ENCODE peak calls at places on chromosomes 4 and X, in seven cellular contexts. V is transverse colon, G is spleen, Z is SK-N-SH, W is esophagus muscularis mucosa, B is breast epithelium, S is H1. I is an unnamed sample.

GRCh38 chrX:48794993-48795501 is 6.8 kb upstream of the HDAC6 start:
- DNase-seq in V (no peak), G (no peak), Z (no peak), W (no peak), B (no peak), S (no peak), I (no peak)

GRCh38 chrX:130118941-130119640 is 8.8 kb upstream of the ELF4 start:
- DNase-seq in V (no peak), G (no peak), Z (no peak), W (no peak), B (no peak), S (no peak), I (no peak)

GRCh38 chrX:53048169-53049126 is at the start of gene GPR173:
- DNase-seq in V (peak), G (no peak), Z (peak), W (no peak), B (no peak), S (no peak), I (no peak)

GRCh38 chrX:97882306-97882705 is 998.6 kb downstream of the RPA4 start:
- DNase-seq in V (no peak), G (no peak), Z (no peak), W (no peak), B (no peak), S (no peak), I (no peak)

GRCh38 chr4:148831945-148832344 is 389.7 kb upstream of the NR3C2 start:
- DNase-seq in V (no peak), G (no peak), Z (no peak), W (no peak), B (no peak), S (no peak), I (no peak)

GRCh38 chrX:45954026-45954425 is 591.2 kb downstream of the ZNF674 start:
- DNase-seq in V (no peak), G (no peak), Z (no peak), W (no peak), B (no peak), S (no peak), I (no peak)

GRCh38 chr4:128908735-128909134 is 99.2 kb downstream of the JADE1 start:
- DNase-seq in V (no peak), G (no peak), Z (no peak), W (no peak), B (no peak), S (no peak), I (no peak)

GRCh38 chr4:150115851-150116250 is 37.6 kb downstream of the DCLK2 start:
- DNase-seq in V (no peak), G (no peak), Z (no peak), W (no peak), B (no peak), S (no peak), I (no peak)

GRCh38 chr4:22091906-22092305 is 143.3 kb upstream of the KCNIP4 start:
- DNase-seq in V (no peak), G (no peak), Z (no peak), W (no peak), B (no peak), S (no peak), I (no peak)
- TF ChIP-seq POLR2AphosphoS5 in V (no peak), G (no peak), Z (no peak), W (no peak), B (no peak), S (no peak), I (no peak)

GRCh38 chrX:9466115-9466495 is 1.2 kb downstream of the TBL1X start:
- DNase-seq in V (peak), G (peak), Z (peak), W (no peak), B (no peak), S (no peak), I (no peak)

GRCh38 chrX:9467181-9467580 is 2.3 kb downstream of the TBL1X start:
- DNase-seq in V (no peak), G (no peak), Z (no peak), W (no peak), B (no peak), S (no peak), I (no peak)

GRCh38 chrX:9466711-9467110 is 1.9 kb downstream of the TBL1X start:
- DNase-seq in V (no peak), G (no peak), Z (no peak), W (no peak), B (no peak), S (no peak), I (no peak)

GRCh38 chrX:9465380-9466114 is 689 bp downstream of the TBL1X start:
- DNase-seq in V (peak), G (peak), Z (peak), W (no peak), B (no peak), S (no peak), I (no peak)

GRCh38 chrX:9464435-9465371 is at the start of gene TBL1X:
- DNase-seq in V (peak), G (peak), Z (peak), W (no peak), B (no peak), S (no peak), I (no peak)
- TF ChIP-seq POLR2AphosphoS5 in V (no peak), G (peak), Z (no peak), W (peak), B (no peak), S (no peak), I (no peak)

GRCh38 chrX:38930474-38930873 is 129.2 kb downstream of the MID1IP1 start:
- DNase-seq in V (no peak), G (no peak), Z (no peak), W (no peak), B (no peak), S (no peak), I (no peak)

GRCh38 chrX:38927592-38927991 is 126.3 kb downstream of the MID1IP1 start:
- DNase-seq in V (no peak), G (no peak), Z (no peak), W (no peak), B (no peak), S (no peak), I (no peak)

GRCh38 chrX:38935561-38935960 is 134.3 kb downstream of the MID1IP1 start:
- DNase-seq in V (no peak), G (no peak), Z (no peak), W (no peak), B (no peak), S (no peak), I (no peak)

GRCh38 chrX:38929966-38930421 is 128.7 kb downstream of the MID1IP1 start:
- DNase-seq in V (no peak), G (no peak), Z (no peak), W (no peak), B (no peak), S (no peak), I (no peak)
- TF ChIP-seq POLR2AphosphoS5 in V (peak), G (no peak), Z (no peak), W (peak), B (no peak), S (no peak), I (no peak)

DNA sequence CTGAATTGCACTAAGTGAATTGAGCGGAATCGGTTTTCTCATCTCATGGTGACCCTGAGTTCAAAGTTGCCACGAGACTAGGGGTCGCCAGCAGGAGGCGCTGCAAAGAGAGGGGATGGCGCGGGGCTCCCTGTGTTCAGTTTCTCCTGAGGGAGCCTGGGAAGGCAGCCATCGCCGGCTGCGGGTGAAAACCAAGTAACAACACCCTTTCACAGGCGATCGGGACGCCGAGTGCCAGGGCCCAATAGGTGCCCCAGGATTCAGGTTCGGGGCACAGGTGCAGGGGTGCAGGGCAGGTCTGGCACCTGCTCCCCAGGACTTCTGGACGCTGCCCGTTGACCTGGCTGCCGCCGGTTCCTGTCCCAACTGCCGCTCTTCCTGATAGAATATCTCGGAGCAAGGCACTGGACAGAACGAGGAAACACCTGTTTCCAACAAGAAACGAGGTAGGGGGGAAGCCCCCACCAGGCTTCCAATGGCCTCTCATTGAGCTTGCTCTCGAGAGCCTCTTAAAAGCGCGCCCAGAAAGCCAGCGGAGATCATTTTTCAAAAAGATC is 1.1 kb upstream of the FGF16 start:
- DNase-seq in V (peak), G (no peak), Z (no peak), W (no peak), B (no peak), S (no peak), I (no peak)
- TF ChIP-seq POLR2AphosphoS5 in V (no peak), G (no peak), Z (no peak), W (no peak), B (no peak), S (no peak), I (no peak)

DNA sequence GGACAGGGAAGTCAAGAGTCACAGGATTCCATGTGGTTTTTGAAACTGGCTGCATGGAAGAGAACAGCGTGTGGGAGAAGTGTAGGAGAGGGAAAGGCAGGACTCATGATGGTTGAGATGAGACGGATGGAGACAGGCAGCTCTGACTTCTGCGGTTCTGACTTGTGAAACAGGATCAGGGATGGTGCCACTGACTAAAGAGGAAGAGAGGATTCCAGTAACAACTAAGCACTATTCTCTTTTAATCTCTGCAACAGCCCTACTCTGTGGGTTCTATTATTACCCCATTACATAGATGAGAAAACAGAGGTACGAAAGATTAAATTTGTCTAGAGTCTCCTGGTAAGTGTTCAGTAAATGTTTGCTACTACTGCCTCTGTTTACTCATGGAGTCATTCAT is 156.3 kb downstream of the CBR4 start:
- DNase-seq in V (no peak), G (no peak), Z (no peak), W (no peak), B (no peak), S (no peak), I (no peak)
- TF ChIP-seq POLR2AphosphoS5 in V (no peak), G (no peak), Z (no peak), W (no peak), B (no peak), S (no peak), I (no peak)

GRCh38 chr4:173801876-173802713 is 272.1 kb upstream of the HAND2 start:
- DNase-seq in V (no peak), G (no peak), Z (no peak), W (no peak), B (no peak), S (no peak), I (no peak)

GRCh38 chr4:173802714-173803022 is 272.6 kb upstream of the HAND2 start:
- DNase-seq in V (no peak), G (no peak), Z (no peak), W (no peak), B (no peak), S (no peak), I (no peak)

GRCh38 chr4:173807347-173807746 is 277.3 kb upstream of the HAND2 start:
- DNase-seq in V (peak), G (no peak), Z (no peak), W (no peak), B (no peak), S (no peak), I (no peak)

GRCh38 chr4:173801361-173801760 is 271.3 kb upstream of the HAND2 start:
- DNase-seq in V (no peak), G (no peak), Z (no peak), W (no peak), B (no peak), S (no peak), I (no peak)

DNA sequence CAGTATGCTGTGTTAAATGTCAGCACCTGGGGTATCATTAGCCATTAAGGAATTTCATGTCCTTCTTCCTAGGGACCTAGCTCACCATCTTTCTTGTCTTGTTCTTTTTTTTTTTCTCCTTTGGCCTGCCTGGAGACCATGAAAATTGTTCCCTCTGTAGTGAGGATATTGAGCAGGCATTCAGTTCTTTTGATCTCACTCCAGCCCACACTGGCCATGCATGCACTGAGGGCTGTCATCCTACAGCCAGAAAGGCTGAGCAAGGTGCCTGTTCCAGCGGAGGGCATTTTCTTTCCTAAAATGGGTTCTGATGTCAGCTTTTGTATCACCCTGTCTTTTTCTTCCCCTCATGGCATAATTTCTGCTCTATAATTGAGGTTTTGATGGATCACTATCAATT is 275.9 kb upstream of the HAND2 start:
- DNase-seq in V (no peak), G (no peak), Z (no peak), W (no peak), B (no peak), S (no peak), I (no peak)
- TF ChIP-seq POLR2AphosphoS5 in V (no peak), G (no peak), Z (no peak), W (no peak), B (no peak), S (no peak), I (no peak)

GRCh38 chr4:83112239-83112638 is 2.3 kb downstream of the PLAC8 start:
- DNase-seq in V (peak), G (no peak), Z (no peak), W (no peak), B (no peak), S (no peak), I (peak)
- TF ChIP-seq POLR2AphosphoS5 in V (no peak), G (no peak), Z (no peak), W (no peak), B (no peak), S (no peak), I (no peak)

GRCh38 chrX:150568320-150569154 is at the start of gene MTM1:
- DNase-seq in V (peak), G (peak), Z (peak), W (peak), B (peak), S (peak), I (peak)

GRCh38 chrX:150567645-150568319 is 639 bp upstream of the MTM1 start:
- DNase-seq in V (no peak), G (peak), Z (no peak), W (no peak), B (no peak), S (no peak), I (no peak)

GRCh38 chrX:150572206-150572605 is 3.8 kb downstream of the MTM1 start:
- DNase-seq in V (no peak), G (no peak), Z (no peak), W (no peak), B (no peak), S (no peak), I (no peak)

GRCh38 chrX:150569155-150569477 is 695 bp downstream of the MTM1 start:
- DNase-seq in V (peak), G (no peak), Z (no peak), W (no peak), B (no peak), S (no peak), I (no peak)

GRCh38 chrX:150570512-150570911 is 2.1 kb downstream of the MTM1 start:
- DNase-seq in V (no peak), G (no peak), Z (no peak), W (no peak), B (no peak), S (no peak), I (peak)
- TF ChIP-seq POLR2AphosphoS5 in V (peak), G (no peak), Z (no peak), W (no peak), B (no peak), S (no peak), I (no peak)

GRCh38 chr4:52244773-52245360 is 193.8 kb downstream of the SPATA18 start:
- DNase-seq in V (no peak), G (no peak), Z (peak), W (no peak), B (no peak), S (no peak), I (no peak)
- TF ChIP-seq POLR2AphosphoS5 in V (no peak), G (no peak), Z (no peak), W (no peak), B (no peak), S (no peak), I (no peak)